ENCODE peak calls at places on chromosomes 6 and 20, in seven cellular contexts. One of them, this sample, is unnamed.

GRCh38 chr6:166078294-166078693 is 89.4 kb downstream of the TBXT start:
- DNase-seq in activated T-helper 1 cell treated with anti-CD3 and anti-CD28 coated beads, Interleukin-2, amount 50 U/mL, for 16 hours: no peak
- DNase-seq in CD4-positive, alpha-beta T cell: no peak
- DNase-seq in NCI-H2171 treated with DMSO at 0.1 percent for 48 hours: no peak
- DNase-seq in GDM1: no peak
- DNase-seq in T-helper 2 cell: no peak
- DNase-seq in HCT116: no peak
- DNase-seq in this sample: no peak

GRCh38 chr20:297925-298754 is 770 bp downstream of the ZCCHC3 start:
- DNase-seq in HCT116: no peak
- DNase-seq in T-helper 2 cell: peak; percentile 15
- DNase-seq in activated T-helper 1 cell treated with anti-CD3 and anti-CD28 coated beads, Interleukin-2, amount 50 U/mL, for 16 hours: peak; percentile 16
- DNase-seq in GDM1: no peak
- DNase-seq in NCI-H2171 treated with DMSO at 0.1 percent for 48 hours: peak; percentile 53
- DNase-seq in CD4-positive, alpha-beta T cell: peak; percentile 18
- DNase-seq in this sample: no peak

GRCh38 chr6:35669441-35669776 is 19.3 kb downstream of the FKBP5 start:
- DNase-seq in CD4-positive, alpha-beta T cell: no peak
- DNase-seq in T-helper 2 cell: no peak
- DNase-seq in activated T-helper 1 cell treated with anti-CD3 and anti-CD28 coated beads, Interleukin-2, amount 50 U/mL, for 16 hours: no peak
- DNase-seq in HCT116: no peak
- DNase-seq in NCI-H2171 treated with DMSO at 0.1 percent for 48 hours: no peak
- DNase-seq in GDM1: no peak
- DNase-seq in this sample: no peak

GRCh38 chr20:44532248-44532980 is 10.5 kb upstream of the SERINC3 start:
- DNase-seq in GDM1: no peak
- DNase-seq in T-helper 2 cell: no peak
- DNase-seq in NCI-H2171 treated with DMSO at 0.1 percent for 48 hours: no peak
- DNase-seq in activated T-helper 1 cell treated with anti-CD3 and anti-CD28 coated beads, Interleukin-2, amount 50 U/mL, for 16 hours: no peak
- DNase-seq in CD4-positive, alpha-beta T cell: no peak
- DNase-seq in HCT116: no peak
- DNase-seq in this sample: no peak

GRCh38 chr20:32457476-32457986 is 99.4 kb downstream of the ASXL1 start:
- DNase-seq in CD4-positive, alpha-beta T cell: no peak
- DNase-seq in NCI-H2171 treated with DMSO at 0.1 percent for 48 hours: peak; percentile 57
- DNase-seq in HCT116: no peak
- DNase-seq in GDM1: no peak
- DNase-seq in T-helper 2 cell: no peak
- DNase-seq in activated T-helper 1 cell treated with anti-CD3 and anti-CD28 coated beads, Interleukin-2, amount 50 U/mL, for 16 hours: no peak
- DNase-seq in this sample: no peak

GRCh38 chr6:64000873-64001497 is 365.4 kb downstream of the PHF3 start:
- DNase-seq in GDM1: no peak
- DNase-seq in HCT116: no peak
- DNase-seq in activated T-helper 1 cell treated with anti-CD3 and anti-CD28 coated beads, Interleukin-2, amount 50 U/mL, for 16 hours: no peak
- DNase-seq in CD4-positive, alpha-beta T cell: no peak
- DNase-seq in T-helper 2 cell: no peak
- DNase-seq in NCI-H2171 treated with DMSO at 0.1 percent for 48 hours: no peak
- DNase-seq in this sample: no peak

GRCh38 chr6:84892666-84893065 is 128.3 kb upstream of the TBX18 start:
- DNase-seq in activated T-helper 1 cell treated with anti-CD3 and anti-CD28 coated beads, Interleukin-2, amount 50 U/mL, for 16 hours: no peak
- DNase-seq in CD4-positive, alpha-beta T cell: no peak
- DNase-seq in T-helper 2 cell: no peak
- DNase-seq in GDM1: no peak
- DNase-seq in NCI-H2171 treated with DMSO at 0.1 percent for 48 hours: no peak
- DNase-seq in HCT116: no peak
- DNase-seq in this sample: no peak

GRCh38 chr20:63847374-63848002 is 13.8 kb upstream of the ABHD16B start:
- DNase-seq in T-helper 2 cell: no peak
- DNase-seq in HCT116: no peak
- DNase-seq in NCI-H2171 treated with DMSO at 0.1 percent for 48 hours: no peak
- DNase-seq in CD4-positive, alpha-beta T cell: no peak
- DNase-seq in GDM1: peak; percentile 74
- DNase-seq in activated T-helper 1 cell treated with anti-CD3 and anti-CD28 coated beads, Interleukin-2, amount 50 U/mL, for 16 hours: no peak
- DNase-seq in this sample: no peak

GRCh38 chr6:106883808-106884262 is 90.7 kb downstream of the CD24 start:
- DNase-seq in HCT116: no peak
- DNase-seq in NCI-H2171 treated with DMSO at 0.1 percent for 48 hours: peak; percentile 50
- DNase-seq in CD4-positive, alpha-beta T cell: no peak
- DNase-seq in T-helper 2 cell: no peak
- DNase-seq in activated T-helper 1 cell treated with anti-CD3 and anti-CD28 coated beads, Interleukin-2, amount 50 U/mL, for 16 hours: no peak
- DNase-seq in GDM1: no peak
- DNase-seq in this sample: no peak